ENCODE peak calls at places on chromosomes 2 and 18, in five cellular contexts. One of them, this sample, is unnamed.

GRCh38 chr2:9982248-9982647 is 30.8 kb downstream of the GRHL1 start:
- DNase-seq in T-cell: no peak
- DNase-seq in NCI-H1417: no peak
- DNase-seq in GM12878: no peak
- DNase-seq in COLO829: no peak
- DNase-seq in this sample: peak

GRCh38 chr2:159362816-159363251 is 76.3 kb upstream of the WDSUB1 start:
- DNase-seq in T-cell: no peak
- DNase-seq in NCI-H1417: no peak
- DNase-seq in GM12878: no peak
- DNase-seq in COLO829: no peak
- DNase-seq in this sample: no peak

GRCh38 chr2:119712571-119712970 is 33.6 kb downstream of the TMEM177 start:
- DNase-seq in T-cell: no peak
- DNase-seq in NCI-H1417: no peak
- DNase-seq in GM12878: no peak
- DNase-seq in COLO829: no peak
- DNase-seq in this sample: no peak

GRCh38 chr2:120251863-120252206 is 817 bp upstream of the RALB start:
- DNase-seq in T-cell: no peak
- DNase-seq in NCI-H1417: no peak
- DNase-seq in GM12878: no peak
- DNase-seq in COLO829: no peak
- DNase-seq in this sample: no peak

GRCh38 chr2:152247337-152247695 is 71.8 kb upstream of the STAM2 start:
- DNase-seq in T-cell: no peak
- DNase-seq in NCI-H1417: no peak
- DNase-seq in GM12878: no peak
- DNase-seq in COLO829: peak
- DNase-seq in this sample: no peak

GRCh38 chr2:231642631-231643493 is 50.2 kb downstream of the TEX44 start:
- DNase-seq in T-cell: peak
- DNase-seq in NCI-H1417: no peak
- DNase-seq in GM12878: peak
- DNase-seq in COLO829: peak
- DNase-seq in this sample: peak

GRCh38 chr18:394997-395383 is 105.5 kb downstream of the COLEC12 start:
- DNase-seq in T-cell: no peak
- DNase-seq in NCI-H1417: peak
- DNase-seq in GM12878: no peak
- DNase-seq in COLO829: no peak
- DNase-seq in this sample: no peak

GRCh38 chr2:181157326-181157725 is 176.9 kb downstream of the UBE2E3 start:
- DNase-seq in T-cell: no peak
- DNase-seq in NCI-H1417: no peak
- DNase-seq in GM12878: no peak
- DNase-seq in COLO829: no peak
- DNase-seq in this sample: no peak

GRCh38 chr2:188884051-188884450 is 90.1 kb upstream of the COL3A1 start:
- DNase-seq in T-cell: no peak
- DNase-seq in NCI-H1417: no peak
- DNase-seq in GM12878: no peak
- DNase-seq in COLO829: no peak
- DNase-seq in this sample: peak

GRCh38 chr2:144518744-144519596 is 949 bp downstream of the ZEB2 start:
- DNase-seq in T-cell: no peak
- DNase-seq in NCI-H1417: no peak
- DNase-seq in GM12878: peak
- DNase-seq in COLO829: no peak
- DNase-seq in this sample: no peak

GRCh38 chr2:63050186-63050915 is at the start of gene OTX1:
- DNase-seq in T-cell: no peak
- DNase-seq in NCI-H1417: peak
- DNase-seq in GM12878: peak
- DNase-seq in COLO829: peak
- DNase-seq in this sample: no peak

GRCh38 chr2:71950256-71951066 is 197.2 kb downstream of the CYP26B1 start:
- DNase-seq in T-cell: no peak
- DNase-seq in NCI-H1417: no peak
- DNase-seq in GM12878: no peak
- DNase-seq in COLO829: no peak
- DNase-seq in this sample: no peak

GRCh38 chr18:68104036-68104435 is 587.5 kb upstream of the DSEL start:
- DNase-seq in T-cell: no peak
- DNase-seq in NCI-H1417: no peak
- DNase-seq in GM12878: no peak
- DNase-seq in COLO829: no peak
- DNase-seq in this sample: no peak

GRCh38 chr2:48107326-48107925 is 201.1 kb upstream of the FBXO11 start:
- DNase-seq in T-cell: no peak
- DNase-seq in NCI-H1417: no peak
- DNase-seq in GM12878: no peak
- DNase-seq in COLO829: peak
- DNase-seq in this sample: no peak

GRCh38 chr2:201768918-201769317 is 11.8 kb downstream of the ALS2 start:
- DNase-seq in T-cell: no peak
- DNase-seq in NCI-H1417: no peak
- DNase-seq in GM12878: no peak
- DNase-seq in COLO829: peak
- DNase-seq in this sample: no peak

GRCh38 chr2:4662161-4662779 is 958.9 kb downstream of the DCDC2C start:
- DNase-seq in T-cell: no peak
- DNase-seq in NCI-H1417: no peak
- DNase-seq in GM12878: no peak
- DNase-seq in COLO829: no peak
- DNase-seq in this sample: no peak

GRCh38 chr2:226115832-226116200 is 683.8 kb downstream of the IRS1 start:
- DNase-seq in T-cell: no peak
- DNase-seq in NCI-H1417: no peak
- DNase-seq in GM12878: no peak
- DNase-seq in COLO829: no peak
- DNase-seq in this sample: no peak

GRCh38 chr2:54482725-54483124 is 26.6 kb downstream of the SPTBN1 start:
- DNase-seq in T-cell: no peak
- DNase-seq in NCI-H1417: no peak
- DNase-seq in GM12878: no peak
- DNase-seq in COLO829: peak
- DNase-seq in this sample: peak

GRCh38 chr2:12948963-12949353 is 232.2 kb downstream of the TRIB2 start:
- DNase-seq in T-cell: no peak
- DNase-seq in NCI-H1417: no peak
- DNase-seq in GM12878: no peak
- DNase-seq in COLO829: no peak
- DNase-seq in this sample: no peak

GRCh38 chr18:7668392-7668791 is 101.3 kb downstream of the PTPRM start:
- DNase-seq in T-cell: no peak
- DNase-seq in NCI-H1417: no peak
- DNase-seq in GM12878: no peak
- DNase-seq in COLO829: no peak
- DNase-seq in this sample: no peak

GRCh38 chr2:215529271-215529670 is 93.4 kb upstream of the FN1 start:
- DNase-seq in T-cell: no peak
- DNase-seq in NCI-H1417: no peak
- DNase-seq in GM12878: no peak
- DNase-seq in COLO829: no peak
- DNase-seq in this sample: no peak

GRCh38 chr2:28032816-28033215 is 142.3 kb downstream of the BABAM2 start:
- DNase-seq in T-cell: no peak
- DNase-seq in NCI-H1417: no peak
- DNase-seq in GM12878: no peak
- DNase-seq in COLO829: no peak
- DNase-seq in this sample: no peak

GRCh38 chr2:157625311-157625710 is 3.4 kb downstream of the ACVR1C start:
- DNase-seq in T-cell: no peak
- DNase-seq in NCI-H1417: no peak
- DNase-seq in GM12878: no peak
- DNase-seq in COLO829: no peak
- DNase-seq in this sample: no peak

GRCh38 chr2:138707424-138708074 is 72.6 kb downstream of the NXPH2 start:
- DNase-seq in T-cell: no peak
- DNase-seq in NCI-H1417: no peak
- DNase-seq in GM12878: no peak
- DNase-seq in COLO829: no peak
- DNase-seq in this sample: peak

GRCh38 chr2:68577183-68577582 is 66.2 kb upstream of the PROKR1 start:
- DNase-seq in T-cell: no peak
- DNase-seq in NCI-H1417: no peak
- DNase-seq in GM12878: no peak
- DNase-seq in COLO829: no peak
- DNase-seq in this sample: peak

GRCh38 chr2:69975853-69976462 is 14.5 kb upstream of the ASPRV1 start:
- DNase-seq in T-cell: no peak
- DNase-seq in NCI-H1417: no peak
- DNase-seq in GM12878: no peak
- DNase-seq in COLO829: no peak
- DNase-seq in this sample: no peak

GRCh38 chr2:284896-285492 is 2.9 kb downstream of the ALKAL2 start:
- DNase-seq in T-cell: no peak
- DNase-seq in NCI-H1417: no peak
- DNase-seq in GM12878: no peak
- DNase-seq in COLO829: no peak
- DNase-seq in this sample: no peak

GRCh38 chr2:85623991-85624390 is 8.0 kb downstream of the USP39 start:
- DNase-seq in T-cell: no peak
- DNase-seq in NCI-H1417: no peak
- DNase-seq in GM12878: no peak
- DNase-seq in COLO829: no peak
- DNase-seq in this sample: no peak

GRCh38 chr2:174545240-174545639 is 52.4 kb downstream of the WIPF1 start:
- DNase-seq in T-cell: no peak
- DNase-seq in NCI-H1417: no peak
- DNase-seq in GM12878: no peak
- DNase-seq in COLO829: no peak
- DNase-seq in this sample: no peak

GRCh38 chr2:133755515-133756311 is 187.4 kb upstream of the NCKAP5 start:
- DNase-seq in T-cell: no peak
- DNase-seq in NCI-H1417: no peak
- DNase-seq in GM12878: no peak
- DNase-seq in COLO829: peak
- DNase-seq in this sample: peak

GRCh38 chr2:46776687-46777327 is 138.8 kb downstream of the MCFD2 start:
- DNase-seq in T-cell: peak
- DNase-seq in NCI-H1417: peak
- DNase-seq in GM12878: no peak
- DNase-seq in COLO829: peak
- DNase-seq in this sample: no peak

GRCh38 chr18:44051088-44051487 is 629.6 kb upstream of the SETBP1 start:
- DNase-seq in T-cell: no peak
- DNase-seq in NCI-H1417: peak
- DNase-seq in GM12878: no peak
- DNase-seq in COLO829: peak
- DNase-seq in this sample: no peak

GRCh38 chr2:1632006-1632348 is 112.3 kb downstream of the PXDN start:
- DNase-seq in T-cell: no peak
- DNase-seq in NCI-H1417: no peak
- DNase-seq in GM12878: no peak
- DNase-seq in COLO829: no peak
- DNase-seq in this sample: no peak

GRCh38 chr18:13290856-13291271 is 72.3 kb downstream of the LDLRAD4 start:
- DNase-seq in T-cell: no peak
- DNase-seq in NCI-H1417: no peak
- DNase-seq in GM12878: no peak
- DNase-seq in COLO829: no peak
- DNase-seq in this sample: no peak

GRCh38 chr18:55069497-55069896 is 110.2 kb upstream of the CCDC68 start:
- DNase-seq in T-cell: no peak
- DNase-seq in NCI-H1417: no peak
- DNase-seq in GM12878: peak
- DNase-seq in COLO829: no peak
- DNase-seq in this sample: no peak

GRCh38 chr18:28834889-28835288 is 658.0 kb upstream of the CDH2 start:
- DNase-seq in T-cell: no peak
- DNase-seq in NCI-H1417: no peak
- DNase-seq in GM12878: no peak
- DNase-seq in COLO829: no peak
- DNase-seq in this sample: peak

GRCh38 chr2:239717319-239717675 is 307.8 kb downstream of the NDUFA10 start:
- DNase-seq in T-cell: no peak
- DNase-seq in NCI-H1417: no peak
- DNase-seq in GM12878: no peak
- DNase-seq in COLO829: no peak
- DNase-seq in this sample: no peak

GRCh38 chr2:71894266-71894665 is 253.4 kb downstream of the CYP26B1 start:
- DNase-seq in T-cell: no peak
- DNase-seq in NCI-H1417: no peak
- DNase-seq in GM12878: no peak
- DNase-seq in COLO829: no peak
- DNase-seq in this sample: no peak